ENCODE peak calls at places on chromosomes 12 and 14, in four cellular contexts. Z is H1, Y is SK-N-SH, B is stomach. Q is an unnamed sample.

GRCh38 chr12:104137175-104137901 is 672 bp downstream of the NFYB start:
- DNase-seq in Z (peak), Y (peak), B (peak), Q (peak)

GRCh38 chr12:97784904-97785303 is 322.3 kb downstream of the RMST start:
- DNase-seq in Z (no peak), Y (no peak), B (no peak), Q (no peak)

GRCh38 chr12:57446292-57446960 is 8.7 kb upstream of the INHBE start:
- DNase-seq in Z (no peak), Y (no peak), B (no peak), Q (no peak)

GRCh38 chr12:105724651-105725050 is 394.2 kb downstream of the C12orf75 start:
- DNase-seq in Z (no peak), Y (no peak), B (no peak), Q (no peak)

GRCh38 chr14:68787235-68787727 is 5.6 kb downstream of the ZFP36L1 start:
- DNase-seq in Z (no peak), Y (no peak), B (peak), Q (no peak)

GRCh38 chr12:107287436-107288413 is 194.4 kb upstream of the CRY1 start:
- DNase-seq in Z (no peak), Y (no peak), B (no peak), Q (no peak)

GRCh38 chr14:100106260-100106659 is 41.0 kb downstream of the EVL start:
- DNase-seq in Z (no peak), Y (no peak), B (no peak), Q (no peak)

GRCh38 chr14:81269100-81269978 is 48.6 kb upstream of the GTF2A1 start:
- DNase-seq in Z (no peak), Y (peak), B (no peak), Q (peak)

GRCh38 chr14:103023881-103024473 is 33.4 kb downstream of the CDC42BPB start:
- DNase-seq in Z (no peak), Y (peak), B (no peak), Q (no peak)

GRCh38 chr12:112049351-112049750 is 36.1 kb downstream of the ERP29 start:
- DNase-seq in Z (no peak), Y (no peak), B (no peak), Q (no peak)

GRCh38 chr12:112046003-112046402 is 32.8 kb downstream of the ERP29 start:
- DNase-seq in Z (no peak), Y (no peak), B (no peak), Q (no peak)
- TF ChIP-seq POLR2AphosphoS5 in Z (no peak), Y (no peak), B (no peak), Q (no peak)

GRCh38 chr12:123572391-123572790 is 12.0 kb upstream of the TMED2 start:
- DNase-seq in Z (no peak), Y (no peak), B (no peak), Q (no peak)

GRCh38 chr12:123573870-123574269 is 10.5 kb upstream of the TMED2 start:
- DNase-seq in Z (no peak), Y (no peak), B (no peak), Q (no peak)

GRCh38 chr12:123576611-123577010 is 7.7 kb upstream of the TMED2 start:
- DNase-seq in Z (no peak), Y (no peak), B (no peak), Q (no peak)

GRCh38 chr12:123571343-123571813 is 13.0 kb upstream of the TMED2 start:
- DNase-seq in Z (peak), Y (peak), B (peak), Q (no peak)
- TF ChIP-seq POLR2AphosphoS5 in Z (no peak), Y (no peak), B (no peak), Q (no peak)

DNA sequence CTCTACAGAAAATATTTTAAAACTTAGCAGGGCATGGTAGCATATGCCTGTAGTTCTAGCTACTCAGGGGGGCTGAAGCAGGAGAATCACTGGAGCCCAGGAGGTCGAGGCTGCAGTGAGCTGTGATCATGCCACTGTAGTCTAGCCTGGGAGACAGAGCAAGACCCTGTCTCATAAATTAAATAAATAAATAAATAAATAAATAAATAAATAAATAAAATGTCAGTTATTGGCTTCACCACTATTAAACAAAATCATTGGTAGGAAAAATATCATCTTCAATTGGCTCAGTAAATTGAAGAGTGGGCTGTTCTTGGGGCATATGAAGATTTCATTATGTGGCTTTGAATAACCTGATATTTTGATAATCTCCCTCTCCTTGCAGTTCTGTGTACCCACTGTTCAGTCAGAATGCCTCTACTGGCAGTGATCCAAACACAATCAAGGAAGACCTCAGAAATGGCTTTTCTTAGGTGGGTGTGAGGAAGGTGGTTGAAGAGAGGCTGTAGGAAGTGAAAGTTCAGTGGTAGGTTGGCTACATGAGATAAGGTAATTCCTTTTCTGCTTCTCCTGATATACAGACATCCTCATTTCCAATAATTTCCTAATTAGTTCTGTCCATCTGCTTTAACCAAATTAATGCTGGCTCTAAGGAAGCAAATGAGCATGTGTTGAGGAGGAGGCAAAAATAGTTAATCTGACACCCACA is 175.8 kb downstream of the MSRB3 start:
- DNase-seq in Z (no peak), Y (no peak), B (no peak), Q (no peak)
- TF ChIP-seq POLR2AphosphoS5 in Z (no peak), Y (no peak), B (no peak), Q (no peak)

DNA sequence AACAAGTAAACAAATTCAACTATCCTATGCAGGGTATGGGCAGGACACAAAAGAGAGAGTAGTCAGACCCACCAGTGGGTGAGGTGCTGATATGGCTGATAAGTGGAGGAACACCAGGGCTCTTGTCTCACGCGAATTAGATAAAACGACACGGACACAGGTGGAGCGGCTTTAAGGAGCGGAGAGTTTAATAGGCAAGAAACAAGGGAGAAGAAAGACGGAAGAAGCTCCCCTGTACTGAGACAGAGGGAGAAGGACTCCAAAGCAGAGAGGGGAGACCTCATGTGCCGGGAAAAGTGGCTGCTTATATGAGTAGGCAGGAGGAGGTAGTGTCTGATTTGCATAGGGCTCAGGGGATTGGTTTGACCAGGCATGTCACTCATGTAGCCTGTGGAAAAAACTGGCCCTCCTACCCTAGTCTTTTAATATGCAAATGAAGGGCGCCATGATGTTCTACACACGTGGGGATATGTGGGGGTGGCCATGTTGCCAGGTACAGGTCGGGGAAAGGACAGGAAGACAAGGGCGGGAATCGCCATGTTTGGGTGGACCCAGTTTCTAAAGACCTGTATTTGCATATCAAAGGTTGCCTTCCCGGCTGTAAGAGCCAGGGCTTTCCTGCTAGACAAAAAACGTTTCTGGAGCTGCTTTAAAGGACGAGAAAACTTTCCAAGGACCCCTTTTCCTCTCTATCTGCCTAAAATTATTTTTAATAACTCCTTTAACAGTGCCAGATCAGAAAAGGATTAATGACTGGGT is 28.8 kb downstream of the RPGRIP1 start:
- DNase-seq in Z (peak), Y (no peak), B (peak), Q (peak)
- TF ChIP-seq POLR2AphosphoS5 in Z (peak), Y (no peak), B (peak), Q (no peak)

DNA sequence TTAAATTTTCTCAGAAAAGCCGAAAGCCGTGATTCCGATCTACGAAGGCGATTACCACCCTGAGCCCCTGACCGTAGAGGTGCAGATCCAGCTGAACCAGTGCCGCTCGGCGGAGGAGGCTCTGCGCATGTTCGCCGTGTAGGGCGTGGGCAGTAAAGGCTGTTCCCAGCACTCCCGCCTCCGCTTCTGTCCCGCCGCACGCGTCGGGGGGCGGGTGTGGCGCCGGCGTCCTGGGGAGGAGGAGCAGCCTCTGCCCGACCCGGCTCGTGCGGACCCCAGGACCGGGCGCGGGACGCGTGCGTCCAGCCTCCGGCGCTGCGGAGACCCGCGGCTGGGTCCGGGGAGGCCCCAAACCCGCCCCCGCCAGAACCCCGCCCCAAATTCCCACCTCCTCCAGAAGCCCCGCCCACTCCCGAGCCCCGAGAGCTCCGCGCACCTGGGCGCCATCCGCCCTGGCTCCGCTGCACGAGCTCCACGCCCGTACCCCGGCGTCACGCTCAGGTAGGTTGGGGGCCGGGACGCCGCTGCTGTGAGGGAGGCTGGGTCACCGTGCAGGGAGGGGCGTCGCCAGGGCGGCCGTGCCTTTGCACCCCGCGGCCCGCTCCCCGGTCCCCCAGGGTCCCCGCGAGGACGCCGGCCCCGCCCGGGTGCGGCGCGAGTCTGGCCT is at the start of gene B3GNT4:
- DNase-seq in Z (peak), Y (peak), B (peak), Q (no peak)
- TF ChIP-seq POLR2AphosphoS5 in Z (no peak), Y (no peak), B (no peak), Q (no peak)